ENCODE peak calls at places on chromosomes 16 and 17, in five cellular contexts. R, M, L, V and E are unnamed samples. For H3K4me1, the result is how much of the 10 kb centered on the place peaks cover.

GRCh38 chr17:79243996-79244395 is 169.4 kb downstream of the ENGASE start:
- DNase-seq in V (no peak), M (no peak), R (no peak), L (no peak), E (no peak)

GRCh38 chr17:61568219-61569072 is 22.6 kb downstream of the NACA2 start:
- DNase-seq in L (no peak), V (no peak), R (no peak), M (no peak), E (no peak)

GRCh38 chr17:77872714-77873517 is 85.6 kb upstream of the TNRC6C start:
- DNase-seq in V (no peak), L (no peak), M (no peak), R (no peak), E (no peak)

GRCh38 chr17:79540306-79540705 is 70.5 kb downstream of the RBFOX3 start:
- DNase-seq in M (no peak), R (no peak), V (no peak), L (peak), E (no peak)

GRCh38 chr17:42760652-42761581 is at the start of gene RAMP2:
- DNase-seq in V (no peak), M (no peak), R (no peak), L (no peak), E (peak)

GRCh38 chr16:2702871-2703745 is 16.9 kb downstream of the PRSS27 start:
- DNase-seq in M (peak), R (no peak), L (peak), V (no peak), E (peak)

GRCh38 chr17:3919123-3919624 is 2.9 kb upstream of the P2RX1 start:
- DNase-seq in M (no peak), R (no peak), V (no peak), L (no peak), E (no peak)

GRCh38 chr16:19583665-19584300 is 28.3 kb downstream of the VPS35L start:
- DNase-seq in L (no peak), R (peak), V (no peak), M (no peak), E (no peak)

GRCh38 chr17:7259555-7259889 is 2.8 kb downstream of the CLDN7 start:
- DNase-seq in R (no peak), L (no peak), M (no peak), V (no peak), E (no peak)

GRCh38 chr17:19759934-19760530 is 11.9 kb upstream of the ALDH3A1 start:
- DNase-seq in M (no peak), R (no peak), V (no peak), L (no peak), E (no peak)

GRCh38 chr17:20284018-20284417 is 183.3 kb downstream of the LGALS9B start:
- DNase-seq in M (no peak), V (no peak), R (peak), L (no peak), E (no peak)

DNA sequence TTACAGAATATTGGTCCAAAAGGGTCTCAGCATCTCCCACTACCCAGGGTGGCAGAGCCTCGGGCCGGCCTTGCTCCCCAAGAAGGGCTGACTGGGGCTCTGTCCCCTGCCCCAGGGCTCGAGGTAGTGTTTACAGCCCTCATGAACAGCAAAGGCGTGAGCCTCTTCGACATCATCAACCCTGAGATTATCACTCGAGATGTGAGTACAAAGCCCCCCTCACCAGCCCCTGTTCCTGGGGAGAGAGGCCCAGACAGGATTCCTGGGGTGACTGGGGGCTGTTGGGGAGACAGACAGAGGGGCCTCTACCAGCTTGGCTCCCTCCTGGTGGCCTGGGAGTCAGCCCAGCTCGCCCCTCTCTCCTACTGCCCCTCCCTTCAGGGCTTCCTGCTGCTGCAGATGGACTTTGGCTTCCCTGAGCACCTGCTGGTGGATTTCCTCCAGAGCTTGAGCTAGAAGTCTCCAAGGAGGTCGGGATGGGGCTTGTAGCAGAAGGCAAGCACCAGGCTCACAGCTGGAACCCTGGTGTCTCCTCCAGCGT is 6.1 kb upstream of the NLRC5 start:
- DNase-seq in R (no peak), L (no peak), V (no peak), M (no peak), E (no peak)
- H3K4me1 ChIP-seq in R (under half), L (under half), V (under half), M (under half), E (under half)

GRCh38 chr16:78444-79145 is 570 bp downstream of the MPG start:
- DNase-seq in M (peak), L (no peak), R (no peak), V (no peak), E (peak)
- H3K4me1 ChIP-seq in M (under half), L (under half), R (under half), V (under half), E (under half)

GRCh38 chr16:88688013-88688778 is 1.9 kb upstream of the SNAI3 start:
- DNase-seq in L (no peak), M (peak), R (no peak), V (no peak), E (no peak)

GRCh38 chr16:88686439-88687253 is at the start of gene SNAI3:
- DNase-seq in L (peak), V (peak), M (peak), R (peak), E (peak)

GRCh38 chr16:88686062-88686438 is 257 bp downstream of the SNAI3 start:
- DNase-seq in M (no peak), R (no peak), V (peak), L (no peak), E (no peak)

GRCh38 chr16:88687254-88687576 is 908 bp upstream of the SNAI3 start:
- DNase-seq in V (no peak), L (no peak), R (no peak), M (no peak), E (no peak)

GRCh38 chr16:88687676-88688012 is 1.3 kb upstream of the SNAI3 start:
- DNase-seq in M (no peak), R (no peak), L (no peak), V (no peak), E (no peak)
- H3K4me1 ChIP-seq in M (under half), R (under half), L (under half), V (under half), E (under half)

GRCh38 chr17:31491794-31492171 is 100.3 kb downstream of the RAB11FIP4 start:
- DNase-seq in R (no peak), L (no peak), V (no peak), M (no peak), E (no peak)
- H3K4me1 ChIP-seq in R (under half), L (under half), V (half or more), M (under half), E (under half)

GRCh38 chr16:27437946-27438345 is 36.0 kb downstream of the IL21R start:
- DNase-seq in M (no peak), V (no peak), L (no peak), R (no peak), E (no peak)

GRCh38 chr16:27439273-27440018 is 37.5 kb downstream of the IL21R start:
- DNase-seq in L (no peak), M (no peak), R (no peak), V (no peak), E (no peak)

GRCh38 chr16:27434141-27435051 is 32.4 kb downstream of the IL21R start:
- DNase-seq in L (no peak), M (no peak), V (no peak), R (no peak), E (no peak)

GRCh38 chr16:27436921-27437650 is 35.1 kb downstream of the IL21R start:
- DNase-seq in V (no peak), R (no peak), L (no peak), M (no peak), E (no peak)

DNA sequence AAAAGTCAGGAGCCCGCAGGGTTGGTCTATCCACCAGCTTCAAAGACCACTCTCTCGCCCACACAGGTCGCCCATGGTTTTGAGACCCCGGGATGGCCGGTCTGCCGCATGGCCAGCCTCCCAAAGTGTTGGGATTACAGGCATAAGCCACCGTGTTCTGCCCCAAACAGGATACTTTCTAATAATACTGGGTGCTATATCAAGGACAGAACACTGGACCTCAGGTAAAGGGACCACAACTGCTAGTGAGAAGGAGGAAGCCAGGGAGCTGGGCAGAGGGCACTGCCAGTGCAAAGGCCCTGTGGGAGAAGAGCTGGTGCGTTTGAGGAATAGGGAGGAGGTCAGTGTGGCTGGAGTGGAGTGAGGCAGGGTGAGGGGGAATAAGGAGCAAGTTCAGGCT is 34.1 kb downstream of the IL21R start:
- DNase-seq in V (no peak), L (no peak), M (no peak), R (no peak), E (no peak)
- H3K4me1 ChIP-seq in V (under half), L (under half), M (under half), R (under half), E (under half)

DNA sequence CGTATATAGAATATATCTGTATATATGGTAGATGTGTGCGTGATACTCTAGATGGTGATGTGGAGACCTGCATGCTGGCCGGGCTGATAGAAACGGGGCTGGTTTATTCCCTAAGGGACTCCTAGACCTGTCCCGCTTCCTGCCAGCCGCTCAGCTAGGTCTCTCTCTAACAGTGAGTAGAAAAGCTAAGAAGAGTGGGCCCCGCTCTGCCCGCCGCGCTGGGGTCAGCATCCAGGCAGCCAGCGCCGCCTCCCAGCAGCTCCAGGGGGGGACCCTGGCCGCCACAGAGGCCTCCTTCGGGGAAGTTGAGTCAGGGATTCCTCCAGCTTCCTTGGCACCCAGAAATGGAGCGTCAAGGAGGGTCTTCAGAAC is 9.4 kb downstream of the CYGB start:
- DNase-seq in R (no peak), L (no peak), V (no peak), M (no peak), E (no peak)
- H3K4me1 ChIP-seq in R (under half), L (under half), V (under half), M (under half), E (under half)

GRCh38 chr17:44059101-44059892 is 7.2 kb downstream of the LSM12 start:
- DNase-seq in L (no peak), M (no peak), V (no peak), R (no peak), E (no peak)

GRCh38 chr17:44049294-44050080 is 17.0 kb downstream of the LSM12 start:
- DNase-seq in M (no peak), L (no peak), V (no peak), R (no peak), E (no peak)

GRCh38 chr17:44053130-44053872 is 13.2 kb downstream of the LSM12 start:
- DNase-seq in L (no peak), R (no peak), V (no peak), M (no peak), E (no peak)
- H3K4me1 ChIP-seq in L (under half), R (under half), V (under half), M (under half), E (under half)

GRCh38 chr17:14361470-14361869 is 60.6 kb downstream of the HS3ST3B1 start:
- DNase-seq in M (no peak), V (no peak), R (no peak), L (no peak), E (no peak)

GRCh38 chr17:14361945-14362508 is 61.1 kb downstream of the HS3ST3B1 start:
- DNase-seq in L (no peak), M (no peak), R (no peak), V (no peak), E (no peak)

GRCh38 chr17:14356043-14356637 is 55.3 kb downstream of the HS3ST3B1 start:
- DNase-seq in L (no peak), V (no peak), M (no peak), R (no peak), E (no peak)

GRCh38 chr17:14360851-14361250 is 60.0 kb downstream of the HS3ST3B1 start:
- DNase-seq in R (no peak), V (no peak), M (no peak), L (no peak), E (no peak)

DNA sequence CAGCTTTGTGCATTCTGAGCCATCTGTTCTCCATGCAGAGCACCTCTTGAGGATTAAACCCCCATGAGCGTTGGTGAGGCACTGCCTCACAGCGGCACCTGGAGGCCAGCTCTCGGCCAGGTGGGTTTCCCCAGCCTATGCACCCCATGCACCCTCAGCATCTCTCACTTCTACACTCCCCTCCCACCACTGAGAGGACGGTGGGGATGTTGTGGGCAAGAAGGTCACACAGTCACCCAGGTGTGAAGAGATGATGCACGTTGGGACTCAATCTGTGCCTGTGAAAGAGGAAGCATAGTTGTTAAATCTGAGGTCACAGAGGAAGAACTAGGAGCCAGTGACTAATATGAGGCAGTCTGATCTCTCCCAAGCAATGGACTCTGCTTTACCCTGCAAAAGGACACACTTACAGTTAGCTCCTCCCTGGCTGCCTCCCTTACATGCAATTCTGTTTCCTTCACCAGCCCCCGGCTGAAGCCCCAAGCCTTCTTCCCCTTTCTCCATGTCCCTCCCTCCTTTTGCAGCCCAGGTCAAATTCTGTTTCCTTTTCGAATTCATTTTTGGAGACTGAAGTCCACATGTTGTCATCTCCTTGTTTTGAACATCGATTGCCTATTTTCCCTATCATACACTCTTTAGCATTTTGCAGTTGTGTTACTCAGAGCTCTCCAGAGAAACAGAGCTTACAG is 58.5 kb downstream of the HS3ST3B1 start:
- DNase-seq in V (peak), M (no peak), L (no peak), R (no peak), E (no peak)
- H3K4me1 ChIP-seq in V (under half), M (under half), L (under half), R (under half), E (under half)

DNA sequence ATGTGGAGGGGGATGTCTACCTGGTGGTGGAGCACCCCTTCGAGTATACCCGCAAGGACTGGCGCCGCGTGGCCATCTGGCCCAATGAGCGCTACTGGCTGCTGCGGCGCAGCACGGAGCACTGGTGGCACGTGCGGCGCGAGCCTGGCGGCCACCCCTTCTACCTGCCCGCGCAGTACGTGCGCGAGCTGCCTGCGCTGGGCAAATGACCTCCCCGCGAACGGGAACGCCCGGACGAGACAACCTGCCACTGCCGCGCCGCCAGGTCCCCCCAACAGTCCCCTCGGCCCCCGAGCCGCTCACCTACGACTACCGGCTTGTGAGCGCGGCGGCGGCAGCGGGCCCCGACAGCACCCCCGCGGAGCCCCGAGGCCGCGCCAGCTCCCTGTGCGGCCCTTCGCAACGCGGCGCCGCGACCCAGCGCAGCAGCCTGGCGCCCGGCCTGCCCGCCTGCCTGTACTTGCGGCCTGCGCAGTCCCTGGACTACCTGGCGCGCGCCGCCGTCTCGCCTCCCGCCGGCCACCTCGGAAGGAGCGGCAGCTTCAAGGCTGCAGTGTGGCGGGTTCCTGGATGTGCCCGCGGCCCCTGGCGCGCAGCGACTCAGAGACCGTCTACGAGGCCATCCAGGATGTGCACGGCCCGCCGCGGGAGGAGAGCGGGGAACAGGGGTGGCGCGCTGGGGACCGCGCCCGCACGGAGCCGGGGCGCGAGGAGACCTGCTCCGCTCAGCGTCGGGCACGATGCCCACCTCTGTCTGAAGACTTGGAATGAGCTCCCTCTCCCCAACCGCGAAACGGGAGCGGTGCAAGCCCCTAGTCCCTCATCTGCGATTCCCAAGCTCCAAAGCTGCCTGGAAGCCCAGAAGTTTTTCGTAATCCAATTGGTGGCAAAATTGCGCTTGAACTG is 48.7 kb upstream of the AMZ2 start:
- DNase-seq in R (no peak), L (no peak), M (no peak), V (no peak), E (peak)
- H3K4me1 ChIP-seq in R (under half), L (under half), M (under half), V (under half), E (under half)